ENCODE peak calls at places on chromosomes 1 and 21, in six cellular contexts. One of them, this sample, is unnamed.

GRCh38 chr1:246526915-246527314 is 19.8 kb upstream of the SMYD3 start:
- DNase-seq in tibial nerve: no peak
- DNase-seq in lower leg skin: no peak
- DNase-seq in body of pancreas: no peak
- DNase-seq in GM12892: no peak
- DNase-seq in ovary: no peak
- DNase-seq in this sample: no peak

GRCh38 chr1:191592907-191593306 is 565.4 kb upstream of the RGS18 start:
- DNase-seq in body of pancreas: no peak
- DNase-seq in lower leg skin: no peak
- DNase-seq in GM12892: no peak
- DNase-seq in tibial nerve: no peak
- DNase-seq in ovary: no peak
- DNase-seq in this sample: no peak

GRCh38 chr1:91651243-91651642 is 150.6 kb downstream of the CDC7 start:
- DNase-seq in GM12892: no peak
- DNase-seq in lower leg skin: no peak
- DNase-seq in tibial nerve: no peak
- DNase-seq in ovary: no peak
- DNase-seq in body of pancreas: no peak
- DNase-seq in this sample: no peak

GRCh38 chr1:41330588-41331545 is 30.4 kb upstream of the FOXO6 start:
- DNase-seq in ovary: no peak
- DNase-seq in GM12892: no peak
- DNase-seq in lower leg skin: peak
- DNase-seq in body of pancreas: no peak
- DNase-seq in tibial nerve: no peak
- DNase-seq in this sample: no peak

GRCh38 chr1:183214021-183214970 is 28.2 kb downstream of the LAMC2 start:
- DNase-seq in GM12892: no peak
- DNase-seq in tibial nerve: no peak
- DNase-seq in ovary: no peak
- DNase-seq in lower leg skin: no peak
- DNase-seq in body of pancreas: no peak
- DNase-seq in this sample: no peak

GRCh38 chr1:9244501-9245229 is 10.1 kb downstream of the H6PD start:
- DNase-seq in GM12892: no peak
- DNase-seq in body of pancreas: peak
- DNase-seq in lower leg skin: peak
- DNase-seq in tibial nerve: no peak
- DNase-seq in ovary: no peak
- DNase-seq in this sample: no peak

GRCh38 chr1:155188268-155188667 is 14.6 kb downstream of the TRIM46 start:
- DNase-seq in ovary: peak
- DNase-seq in lower leg skin: no peak
- DNase-seq in tibial nerve: no peak
- DNase-seq in body of pancreas: no peak
- DNase-seq in GM12892: no peak
- DNase-seq in this sample: no peak

GRCh38 chr1:232318143-232318542 is 311.8 kb downstream of the SIPA1L2 start:
- DNase-seq in ovary: no peak
- DNase-seq in body of pancreas: no peak
- DNase-seq in tibial nerve: no peak
- DNase-seq in lower leg skin: no peak
- DNase-seq in GM12892: no peak
- DNase-seq in this sample: no peak

GRCh38 chr21:32956257-32956656 is 69.5 kb upstream of the OLIG2 start:
- DNase-seq in lower leg skin: no peak
- DNase-seq in body of pancreas: no peak
- DNase-seq in ovary: no peak
- DNase-seq in GM12892: no peak
- DNase-seq in tibial nerve: no peak
- DNase-seq in this sample: no peak

GRCh38 chr21:32626633-32627196 is 14.5 kb upstream of the CFAP298 start:
- DNase-seq in tibial nerve: no peak
- DNase-seq in ovary: no peak
- DNase-seq in GM12892: no peak
- DNase-seq in body of pancreas: no peak
- DNase-seq in lower leg skin: no peak
- DNase-seq in this sample: no peak

GRCh38 chr1:209062863-209063262 is 520.7 kb upstream of the CAMK1G start:
- DNase-seq in lower leg skin: no peak
- DNase-seq in GM12892: no peak
- DNase-seq in body of pancreas: no peak
- DNase-seq in ovary: no peak
- DNase-seq in tibial nerve: no peak
- DNase-seq in this sample: no peak

GRCh38 chr1:66271216-66271903 is 262.6 kb upstream of the SGIP1 start:
- DNase-seq in ovary: peak
- DNase-seq in lower leg skin: peak
- DNase-seq in GM12892: no peak
- DNase-seq in body of pancreas: peak
- DNase-seq in tibial nerve: peak
- DNase-seq in this sample: no peak

GRCh38 chr1:94324168-94324544 is 86.8 kb upstream of the ARHGAP29 start:
- DNase-seq in GM12892: no peak
- DNase-seq in ovary: no peak
- DNase-seq in tibial nerve: no peak
- DNase-seq in body of pancreas: no peak
- DNase-seq in lower leg skin: no peak
- DNase-seq in this sample: no peak

GRCh38 chr1:36981771-36982622 is 52.3 kb downstream of the GRIK3 start:
- DNase-seq in tibial nerve: no peak
- DNase-seq in ovary: no peak
- DNase-seq in GM12892: no peak
- DNase-seq in lower leg skin: no peak
- DNase-seq in body of pancreas: no peak
- DNase-seq in this sample: no peak

GRCh38 chr1:172452536-172453159 is 8.8 kb upstream of the PIGC start:
- DNase-seq in body of pancreas: no peak
- DNase-seq in ovary: no peak
- DNase-seq in lower leg skin: no peak
- DNase-seq in GM12892: no peak
- DNase-seq in tibial nerve: no peak
- DNase-seq in this sample: no peak

GRCh38 chr1:48916121-48917069 is 139.7 kb upstream of the BEND5 start:
- DNase-seq in ovary: no peak
- DNase-seq in GM12892: no peak
- DNase-seq in lower leg skin: no peak
- DNase-seq in tibial nerve: no peak
- DNase-seq in body of pancreas: peak
- DNase-seq in this sample: no peak

GRCh38 chr1:171803056-171803455 is 21.6 kb downstream of the METTL13 start:
- DNase-seq in tibial nerve: no peak
- DNase-seq in GM12892: no peak
- DNase-seq in body of pancreas: no peak
- DNase-seq in lower leg skin: no peak
- DNase-seq in ovary: no peak
- DNase-seq in this sample: no peak

GRCh38 chr1:113929750-113930498 is 800 bp downstream of the HIPK1 start:
- DNase-seq in ovary: peak
- DNase-seq in GM12892: peak
- DNase-seq in lower leg skin: peak
- DNase-seq in tibial nerve: no peak
- DNase-seq in body of pancreas: peak
- DNase-seq in this sample: no peak

GRCh38 chr1:201535046-201535777 is 3.7 kb upstream of the NAV1 start:
- DNase-seq in body of pancreas: no peak
- DNase-seq in tibial nerve: no peak
- DNase-seq in ovary: no peak
- DNase-seq in lower leg skin: no peak
- DNase-seq in GM12892: no peak
- DNase-seq in this sample: no peak

GRCh38 chr1:57163332-57163731 is 197.5 kb upstream of the C8B start:
- DNase-seq in tibial nerve: no peak
- DNase-seq in ovary: no peak
- DNase-seq in lower leg skin: no peak
- DNase-seq in GM12892: no peak
- DNase-seq in body of pancreas: no peak
- DNase-seq in this sample: no peak

GRCh38 chr1:116832932-116833578 is 76.7 kb upstream of the PTGFRN start:
- DNase-seq in tibial nerve: no peak
- DNase-seq in lower leg skin: no peak
- DNase-seq in ovary: no peak
- DNase-seq in GM12892: no peak
- DNase-seq in body of pancreas: no peak
- DNase-seq in this sample: no peak

GRCh38 chr1:226827458-226827857 is 43.0 kb upstream of the PSEN2 start:
- DNase-seq in tibial nerve: peak
- DNase-seq in body of pancreas: peak
- DNase-seq in lower leg skin: peak
- DNase-seq in ovary: peak
- DNase-seq in GM12892: no peak
- DNase-seq in this sample: no peak

GRCh38 chr1:220786057-220786336 is 716 bp upstream of the MTARC1 start:
- DNase-seq in GM12892: no peak
- DNase-seq in tibial nerve: no peak
- DNase-seq in ovary: peak
- DNase-seq in body of pancreas: peak
- DNase-seq in lower leg skin: no peak
- DNase-seq in this sample: no peak

GRCh38 chr1:213989071-213989739 is 1.4 kb downstream of the PROX1 start:
- DNase-seq in lower leg skin: no peak
- DNase-seq in body of pancreas: peak
- DNase-seq in ovary: peak
- DNase-seq in GM12892: no peak
- DNase-seq in tibial nerve: no peak
- DNase-seq in this sample: no peak

GRCh38 chr1:46508760-46509159 is 19.1 kb downstream of the DMBX1 start:
- DNase-seq in lower leg skin: no peak
- DNase-seq in ovary: no peak
- DNase-seq in tibial nerve: no peak
- DNase-seq in GM12892: no peak
- DNase-seq in body of pancreas: no peak
- DNase-seq in this sample: no peak

GRCh38 chr1:164611754-164612642 is 53.0 kb downstream of the PBX1 start:
- DNase-seq in tibial nerve: no peak
- DNase-seq in body of pancreas: peak
- DNase-seq in GM12892: no peak
- DNase-seq in ovary: no peak
- DNase-seq in lower leg skin: no peak
- DNase-seq in this sample: no peak

GRCh38 chr1:40796939-40797667 is 13.5 kb downstream of the KCNQ4 start:
- DNase-seq in tibial nerve: no peak
- DNase-seq in lower leg skin: no peak
- DNase-seq in ovary: no peak
- DNase-seq in GM12892: no peak
- DNase-seq in body of pancreas: peak
- DNase-seq in this sample: no peak

GRCh38 chr1:204411451-204412245 is at the start of gene PPP1R15B:
- DNase-seq in GM12892: peak
- DNase-seq in tibial nerve: peak
- DNase-seq in lower leg skin: peak
- DNase-seq in body of pancreas: peak
- DNase-seq in ovary: peak
- DNase-seq in this sample: peak

GRCh38 chr1:204409878-204410763 is 1.5 kb downstream of the PPP1R15B start:
- DNase-seq in ovary: no peak
- DNase-seq in body of pancreas: no peak
- DNase-seq in tibial nerve: no peak
- DNase-seq in lower leg skin: peak
- DNase-seq in GM12892: no peak
- DNase-seq in this sample: no peak

GRCh38 chr1:204408602-204409001 is 3.0 kb downstream of the PPP1R15B start:
- DNase-seq in lower leg skin: no peak
- DNase-seq in ovary: no peak
- DNase-seq in tibial nerve: no peak
- DNase-seq in GM12892: no peak
- DNase-seq in body of pancreas: no peak
- DNase-seq in this sample: no peak

GRCh38 chr1:204409111-204409510 is 2.5 kb downstream of the PPP1R15B start:
- DNase-seq in lower leg skin: peak
- DNase-seq in tibial nerve: no peak
- DNase-seq in GM12892: no peak
- DNase-seq in body of pancreas: no peak
- DNase-seq in ovary: no peak
- DNase-seq in this sample: no peak

GRCh38 chr1:204410764-204411450 is 710 bp downstream of the PPP1R15B start:
- DNase-seq in GM12892: peak
- DNase-seq in tibial nerve: peak
- DNase-seq in ovary: peak
- DNase-seq in body of pancreas: peak
- DNase-seq in lower leg skin: peak
- DNase-seq in this sample: no peak
- TF ChIP-seq POLR2A in GM12892: no peak
- TF ChIP-seq POLR2A in tibial nerve: no peak
- TF ChIP-seq POLR2A in ovary: no peak
- TF ChIP-seq POLR2A in body of pancreas: peak
- TF ChIP-seq POLR2A in lower leg skin: no peak
- TF ChIP-seq POLR2A in this sample: peak

GRCh38 chr1:206676499-206676898 is 8.2 kb upstream of the MAPKAPK2 start:
- DNase-seq in tibial nerve: no peak
- DNase-seq in lower leg skin: no peak
- DNase-seq in body of pancreas: no peak
- DNase-seq in GM12892: no peak
- DNase-seq in ovary: no peak
- DNase-seq in this sample: no peak
- TF ChIP-seq POLR2A in tibial nerve: no peak
- TF ChIP-seq POLR2A in lower leg skin: no peak
- TF ChIP-seq POLR2A in body of pancreas: no peak
- TF ChIP-seq POLR2A in GM12892: no peak
- TF ChIP-seq POLR2A in ovary: no peak
- TF ChIP-seq POLR2A in this sample: no peak

GRCh38 chr21:14114251-14114650 is 96.5 kb downstream of the LIPI start:
- DNase-seq in body of pancreas: peak
- DNase-seq in lower leg skin: no peak
- DNase-seq in ovary: no peak
- DNase-seq in GM12892: no peak
- DNase-seq in tibial nerve: no peak
- DNase-seq in this sample: no peak

GRCh38 chr21:14115646-14116045 is 95.1 kb downstream of the LIPI start:
- DNase-seq in lower leg skin: no peak
- DNase-seq in GM12892: no peak
- DNase-seq in body of pancreas: no peak
- DNase-seq in ovary: no peak
- DNase-seq in tibial nerve: no peak
- DNase-seq in this sample: no peak

GRCh38 chr21:14119038-14119437 is 91.7 kb downstream of the LIPI start:
- DNase-seq in tibial nerve: no peak
- DNase-seq in lower leg skin: no peak
- DNase-seq in ovary: no peak
- DNase-seq in body of pancreas: no peak
- DNase-seq in GM12892: no peak
- DNase-seq in this sample: no peak

GRCh38 chr21:14120091-14120734 is 90.5 kb downstream of the LIPI start:
- DNase-seq in tibial nerve: peak
- DNase-seq in body of pancreas: peak
- DNase-seq in lower leg skin: no peak
- DNase-seq in ovary: no peak
- DNase-seq in GM12892: no peak
- DNase-seq in this sample: no peak

GRCh38 chr21:14116080-14116481 is 94.7 kb downstream of the LIPI start:
- DNase-seq in lower leg skin: no peak
- DNase-seq in ovary: no peak
- DNase-seq in GM12892: peak
- DNase-seq in tibial nerve: no peak
- DNase-seq in body of pancreas: no peak
- DNase-seq in this sample: no peak
- TF ChIP-seq POLR2A in lower leg skin: no peak
- TF ChIP-seq POLR2A in ovary: no peak
- TF ChIP-seq POLR2A in GM12892: no peak
- TF ChIP-seq POLR2A in tibial nerve: no peak
- TF ChIP-seq POLR2A in body of pancreas: no peak
- TF ChIP-seq POLR2A in this sample: no peak

GRCh38 chr21:29330797-29331196 is 32.1 kb downstream of the BACH1 start:
- DNase-seq in GM12892: no peak
- DNase-seq in tibial nerve: no peak
- DNase-seq in ovary: no peak
- DNase-seq in body of pancreas: no peak
- DNase-seq in lower leg skin: no peak
- DNase-seq in this sample: no peak
- TF ChIP-seq POLR2A in GM12892: no peak
- TF ChIP-seq POLR2A in tibial nerve: no peak
- TF ChIP-seq POLR2A in ovary: no peak
- TF ChIP-seq POLR2A in body of pancreas: no peak
- TF ChIP-seq POLR2A in lower leg skin: no peak
- TF ChIP-seq POLR2A in this sample: no peak

This sample was measured in esophagus squamous epithelium.